ENCODE peak calls at places on chromosome 22, in eight cellular contexts. H, L, V, B, X, U, K and C are unnamed samples.

GRCh38 chr22:43891360-43892182 is at the start of gene PNPLA5:
- DNase-seq in H (no peak), L (no peak), V (peak; percentile 46), B (no peak), X (no peak), U (no peak), K (no peak), C (no peak)

GRCh38 chr22:25661067-25661466 is 80.9 kb upstream of the MYO18B start:
- DNase-seq in H (no peak), L (no peak), V (no peak), B (no peak), X (no peak), U (no peak), K (no peak), C (no peak)

GRCh38 chr22:31440681-31441080 is 41.3 kb downstream of the DRG1 start:
- DNase-seq in H (no peak), L (no peak), V (no peak), B (no peak), X (no peak), U (no peak), K (no peak), C (no peak)

GRCh38 chr22:19693981-19694670 is 20.2 kb upstream of the SEPTIN5 start:
- DNase-seq in H (no peak), L (no peak), V (no peak), B (no peak), X (no peak), U (no peak), K (no peak), C (peak; percentile 84)

GRCh38 chr22:10778296-10778814 is 4749.6 kb upstream of the OR11H1 start:
- DNase-seq in H (no peak), L (no peak), V (no peak), B (no peak), X (no peak), U (no peak), K (no peak), C (no peak)

GRCh38 chr22:29443452-29443851 is 5.1 kb downstream of the RFPL1 start:
- DNase-seq in H (no peak), L (no peak), V (no peak), B (no peak), X (no peak), U (no peak), K (no peak), C (no peak)

GRCh38 chr22:46275455-46276129 is 7.8 kb downstream of the TTC38 start:
- DNase-seq in H (no peak), L (no peak), V (no peak), B (no peak), X (no peak), U (no peak), K (no peak), C (no peak)

GRCh38 chr22:36734171-36735058 is 30.9 kb upstream of the CACNG2 start:
- DNase-seq in H (peak; percentile 26), L (no peak), V (peak; percentile 15), B (no peak), X (no peak), U (no peak), K (no peak), C (peak; percentile 86)

GRCh38 chr22:30304495-30305244 is 15.4 kb upstream of the CASTOR1 start:
- DNase-seq in H (no peak), L (no peak), V (no peak), B (no peak), X (peak; percentile 26), U (no peak), K (no peak), C (no peak)